ENCODE peak calls at places on chromosomes 16 and 17, in eight cellular contexts. Z is colonic mucosa, M is hepatocyte, E is AG10803, W is dorsolateral prefrontal cortex, X is cardiac fibroblast, K is lower leg skin, D is coronary artery. J is an unnamed sample.

GRCh38 chr17:15364615-15365014 is 23.2 kb upstream of the TEKT3 start:
- DNase-seq in Z (no peak), W (no peak), M (peak; percentile 45), X (no peak), D (no peak), E (no peak), K (no peak), J (peak; percentile 42)

GRCh38 chr16:78816499-78817441 is 717.3 kb downstream of the WWOX start:
- DNase-seq in E (peak; percentile 6), K (no peak), Z (no peak), W (no peak), D (no peak), M (peak; percentile 40), X (peak; percentile 52), J (peak; percentile 0)

GRCh38 chr16:47069841-47070584 is 73.7 kb downstream of the NETO2 start:
- DNase-seq in M (no peak), X (no peak), Z (no peak), E (no peak), W (no peak), K (peak; percentile 79), D (no peak), J (no peak)

GRCh38 chr16:77282345-77282744 is 83.1 kb downstream of the SYCE1L start:
- DNase-seq in X (no peak), E (no peak), D (no peak), Z (no peak), M (no peak), K (no peak), W (no peak), J (no peak)

GRCh38 chr17:70076831-70077230 is 1.8 kb downstream of the KCNJ16 start:
- DNase-seq in K (no peak), X (no peak), W (no peak), M (no peak), Z (no peak), E (no peak), D (no peak), J (no peak)

GRCh38 chr16:1323296-1324239 is 9.9 kb upstream of the BAIAP3 start:
- DNase-seq in E (no peak), Z (no peak), K (no peak), D (no peak), X (no peak), W (peak; percentile 77), M (no peak), J (no peak)

GRCh38 chr17:4988168-4988567 is 693 bp upstream of the CAMTA2 start:
- DNase-seq in X (no peak), Z (no peak), D (peak; percentile 75), E (no peak), K (no peak), M (no peak), W (no peak), J (no peak)

GRCh38 chr17:43372273-43372911 is 26.4 kb upstream of the ARL4D start:
- DNase-seq in Z (no peak), D (no peak), X (peak; percentile 47), W (no peak), M (peak; percentile 72), K (no peak), E (no peak), J (no peak)

GRCh38 chr17:36842231-36842630 is 95.0 kb upstream of the LHX1 start:
- DNase-seq in X (no peak), Z (no peak), E (no peak), K (no peak), W (no peak), D (no peak), M (no peak), J (no peak)

GRCh38 chr16:67897231-67897630 is 4.2 kb downstream of the PSKH1 start:
- DNase-seq in K (no peak), W (no peak), D (peak; percentile 88), M (no peak), Z (no peak), E (peak; percentile 51), X (peak; percentile 82), J (peak; percentile 22)

GRCh38 chr17:48202945-48203344 is 95.4 kb downstream of the SNX11 start:
- DNase-seq in D (no peak), E (no peak), W (no peak), M (no peak), X (no peak), Z (no peak), K (no peak), J (no peak)

GRCh38 chr17:75688209-75688771 is 21.2 kb downstream of the SAP30BP start:
- DNase-seq in X (peak; percentile 79), D (no peak), M (no peak), K (no peak), Z (no peak), E (peak; percentile 72), W (no peak), J (peak; percentile 87)

GRCh38 chr16:88651276-88651988 is 579 bp upstream of the CYBA start:
- DNase-seq in Z (peak; percentile 70), W (no peak), X (no peak), D (no peak), M (peak; percentile 73), E (no peak), K (peak; percentile 94), J (no peak)

GRCh38 chr17:28552201-28552999 is at the start of gene UNC119:
- DNase-seq in X (peak; percentile 72), Z (peak; percentile 84), M (peak; percentile 96), E (peak; percentile 61), D (no peak), W (peak; percentile 71), K (peak; percentile 94), J (peak; percentile 78)

GRCh38 chr17:79883202-79883601 is 44.0 kb upstream of the CBX4 start:
- DNase-seq in W (no peak), E (no peak), Z (no peak), K (no peak), M (no peak), D (no peak), X (no peak), J (no peak)

DNA sequence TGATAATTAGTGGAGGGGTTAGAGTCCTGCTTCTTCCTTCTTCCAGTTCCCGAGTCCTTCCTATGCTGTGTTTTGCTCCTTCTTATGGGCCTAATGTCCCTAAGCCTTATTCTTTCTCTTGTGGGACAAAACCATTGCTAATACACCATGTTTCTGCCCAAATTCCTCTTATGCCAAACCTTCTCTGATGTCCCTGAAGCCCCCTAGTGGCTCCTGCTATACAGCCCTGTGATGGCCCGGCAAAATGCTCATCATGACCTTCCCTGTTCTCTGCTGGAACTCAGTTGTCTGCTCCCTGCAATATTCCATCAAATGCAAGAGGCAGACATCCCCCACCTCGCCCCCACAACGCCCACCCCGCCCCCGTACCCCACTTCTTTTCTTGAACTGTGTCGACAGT is 171.6 kb downstream of the CDH11 start:
- DNase-seq in Z (no peak), W (no peak), M (no peak), E (no peak), D (no peak), X (no peak), K (no peak), J (no peak)
- TF ChIP-seq CTCF in Z (no peak), W (no peak), M (no peak), E (peak; percentile 36), D (no peak), X (peak; percentile 26), K (no peak), J (peak; percentile 6)

GRCh38 chr17:44759916-44760243 is 1.1 kb downstream of the ADAM11 start:
- DNase-seq in D (no peak), M (no peak), W (no peak), X (no peak), E (no peak), Z (no peak), K (no peak), J (no peak)

GRCh38 chr17:44759096-44759915 is 518 bp downstream of the ADAM11 start:
- DNase-seq in K (no peak), E (no peak), M (no peak), W (no peak), X (no peak), Z (no peak), D (no peak), J (no peak)

GRCh38 chr17:44757918-44758413 is 822 bp upstream of the ADAM11 start:
- DNase-seq in K (no peak), Z (no peak), W (no peak), X (no peak), D (no peak), E (no peak), M (no peak), J (no peak)

GRCh38 chr17:44757045-44757917 is 1.5 kb upstream of the ADAM11 start:
- DNase-seq in D (no peak), K (no peak), M (no peak), E (no peak), Z (no peak), W (no peak), X (no peak), J (no peak)

DNA sequence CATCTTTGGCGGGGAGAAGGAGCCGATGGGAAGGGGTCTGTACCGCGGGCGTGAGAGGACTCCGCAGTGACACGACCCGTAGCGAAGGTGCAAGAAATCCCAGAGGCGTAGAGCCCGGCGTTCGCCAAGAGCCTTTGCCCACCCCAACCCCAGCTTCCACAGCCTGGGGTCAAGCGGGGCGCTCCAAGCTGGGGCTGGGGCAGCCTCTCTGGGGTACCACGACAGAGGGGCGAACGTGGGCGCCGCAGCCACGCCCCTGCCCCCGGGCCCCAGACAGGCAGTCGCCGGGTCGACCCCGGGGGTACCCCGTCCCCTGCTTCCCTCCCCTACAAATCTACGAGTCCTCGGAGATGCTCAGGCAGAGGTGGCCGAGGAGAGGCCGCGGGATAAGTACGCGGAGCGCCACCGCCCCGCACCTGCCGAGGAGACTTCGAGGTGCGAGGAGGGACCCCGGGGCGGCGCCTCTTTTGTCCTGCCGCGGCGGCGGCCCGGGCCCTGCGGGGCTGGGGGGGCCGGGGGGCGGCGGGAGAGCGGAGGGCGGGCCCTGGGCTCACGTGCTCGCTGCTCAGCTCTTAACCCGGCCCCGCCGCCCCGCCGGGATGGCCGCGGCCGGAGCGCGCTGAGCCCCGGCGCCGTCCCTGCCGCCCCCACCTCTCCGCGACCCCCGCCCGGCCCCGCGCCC is at the start of gene ADAM11:
- DNase-seq in M (no peak), K (no peak), D (no peak), E (no peak), Z (no peak), W (no peak), X (no peak), J (no peak)
- H3K4me3 ChIP-seq in M (peak within 1 kb of the TSS; percentile 58), K (no peak within 1 kb of the TSS), D (peak within 1 kb of the TSS; percentile 83), E (peak within 1 kb of the TSS; percentile 34), Z (peak within 1 kb of the TSS; percentile 17), W (peak within 1 kb of the TSS; percentile 59), X (peak within 1 kb of the TSS; percentile 38), J (no peak within 1 kb of the TSS)

GRCh38 chr16:19177111-19177747 is 9.2 kb downstream of the SYT17 start:
- DNase-seq in E (no peak), X (no peak), W (no peak), M (no peak), K (no peak), D (no peak), Z (no peak), J (no peak)
- TF ChIP-seq CTCF in E (no peak), X (no peak), W (no peak), M (no peak), K (no peak), D (no peak), Z (no peak), J (no peak)

DNA sequence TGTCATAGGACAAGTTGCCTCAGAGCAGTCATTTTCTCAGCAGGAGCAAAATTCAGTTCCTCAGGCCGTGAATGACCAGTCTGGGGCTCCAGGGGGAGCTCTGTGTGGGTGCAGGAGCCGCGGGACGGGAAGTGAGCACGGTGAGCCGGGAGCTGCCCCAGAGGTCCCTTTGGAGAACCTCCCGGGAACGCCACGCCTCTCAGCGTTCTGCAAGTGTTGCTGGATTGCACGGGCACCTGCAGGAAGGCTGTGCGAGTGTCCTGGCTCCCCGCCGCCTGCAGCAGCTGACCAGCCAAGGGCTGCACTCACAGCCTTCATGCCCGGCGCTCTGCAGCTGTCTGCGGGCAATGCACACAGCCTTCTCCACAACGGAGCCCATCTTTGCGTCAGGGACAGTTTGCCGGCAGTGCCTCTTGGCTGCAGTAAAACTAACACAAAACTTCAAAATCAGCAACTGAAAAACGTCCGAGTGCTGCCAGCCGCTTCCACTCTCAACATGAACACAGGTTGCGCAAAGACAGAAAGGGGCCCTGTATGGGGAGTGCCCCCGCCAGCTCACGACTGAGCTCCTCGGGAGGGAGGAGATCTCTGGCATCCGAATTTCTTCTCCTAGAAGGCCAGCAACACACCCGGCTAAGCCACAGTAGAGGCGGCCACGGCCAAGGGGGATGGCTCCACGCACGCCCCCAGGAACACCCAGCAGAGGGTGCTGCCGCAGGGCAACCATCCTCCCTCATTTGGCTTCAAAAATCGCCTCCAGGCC is 16.0 kb downstream of the NDUFAF8 start:
- DNase-seq in D (no peak), M (peak; percentile 89), X (peak; percentile 85), K (peak; percentile 94), W (peak; percentile 55), Z (peak; percentile 90), E (peak; percentile 74), J (peak; percentile 81)
- H3K4me3 ChIP-seq in D (peak overlapping the region; percentile 6), M (no peak overlapping the region), X (no peak overlapping the region), K (no peak overlapping the region), W (no peak overlapping the region), Z (no peak overlapping the region), E (peak overlapping the region; percentile 24), J (no peak overlapping the region)

J was measured in epithelial cell of esophagus.